ENCODE peak calls at places on chromosomes 5 and 9, in five cellular contexts. S, E, O, L and X are unnamed samples.

GRCh38 chr9:37264539-37264938 is 144.2 kb downstream of the ZCCHC7 start:
- DNase-seq in O (no peak), E (no peak), S (no peak), L (no peak), X (no peak)

GRCh38 chr5:173041881-173042481 is 14.2 kb upstream of the CREBRF start:
- DNase-seq in S (peak; percentile 53), L (no peak), O (no peak), E (no peak), X (no peak)

GRCh38 chr9:117413346-117414219 is 1.3 kb downstream of the ASTN2 start:
- DNase-seq in E (peak; percentile 65), L (peak; percentile 61), S (peak; percentile 8), O (no peak), X (no peak)

GRCh38 chr9:134549336-134549735 is 92.3 kb upstream of the COL5A1 start:
- DNase-seq in O (no peak), L (no peak), E (no peak), S (no peak), X (no peak)

GRCh38 chr5:76025069-76025468 is 58.1 kb upstream of the SV2C start:
- DNase-seq in E (no peak), O (no peak), L (no peak), S (no peak), X (no peak)

GRCh38 chr5:73544429-73545402 is 20.7 kb downstream of the ANKRA2 start:
- DNase-seq in E (no peak), L (peak; percentile 92), S (no peak), O (no peak), X (no peak)

GRCh38 chr5:98780390-98780789 is 6.9 kb downstream of the RGMB start:
- DNase-seq in L (no peak), E (no peak), S (no peak), O (no peak), X (no peak)

GRCh38 chr5:168480601-168481000 is 5.7 kb upstream of the RARS1 start:
- DNase-seq in O (no peak), L (no peak), E (no peak), S (no peak), X (no peak)

GRCh38 chr5:10233505-10233904 is 16.2 kb downstream of the ATPSCKMT start:
- DNase-seq in O (peak; percentile 84), S (peak; percentile 64), E (peak; percentile 64), L (no peak), X (peak; percentile 90)

GRCh38 chr9:96875460-96876142 is 21.3 kb upstream of the ZNF782 start:
- DNase-seq in O (peak; percentile 90), L (peak; percentile 94), S (peak; percentile 72), E (peak; percentile 94), X (peak; percentile 50)

GRCh38 chr9:99211746-99212145 is 10.0 kb downstream of the ALG2 start:
- DNase-seq in E (peak; percentile 29), O (no peak), L (no peak), S (no peak), X (no peak)

GRCh38 chr9:86434039-86434726 is 80.0 kb upstream of the TUT7 start:
- DNase-seq in L (peak; percentile 3), O (peak; percentile 50), S (peak; percentile 80), E (no peak), X (peak; percentile 67)

GRCh38 chr9:121369595-121370265 is at the start of gene STOM:
- DNase-seq in E (no peak), S (peak; percentile 84), L (peak; percentile 4), O (peak; percentile 85), X (no peak)

GRCh38 chr9:72060513-72060912 is at the start of gene C9orf57:
- DNase-seq in L (no peak), O (no peak), S (no peak), E (no peak), X (no peak)

GRCh38 chr9:115154969-115155534 is 37.1 kb upstream of the TNC start:
- DNase-seq in S (no peak), E (no peak), L (no peak), O (no peak), X (no peak)

GRCh38 chr5:94618029-94618492 is 343 bp downstream of the KIAA0825 start:
- DNase-seq in E (peak; percentile 26), S (peak; percentile 83), O (peak; percentile 74), L (peak; percentile 51), X (no peak)

GRCh38 chr9:81687521-81688261 is 1.7 kb downstream of the TLE1 start:
- DNase-seq in E (peak; percentile 86), O (peak; percentile 51), L (peak; percentile 14), S (peak; percentile 56), X (no peak)

GRCh38 chr5:158464383-158464782 is 605.4 kb upstream of the CLINT1 start:
- DNase-seq in S (no peak), O (no peak), E (no peak), L (no peak), X (no peak)

GRCh38 chr5:176402684-176403083 is 13.7 kb downstream of the CLTB start:
- DNase-seq in O (no peak), S (no peak), E (no peak), L (no peak), X (no peak)

GRCh38 chr5:149341846-149342245 is 3.5 kb upstream of the GRPEL2 start:
- DNase-seq in O (no peak), S (no peak), L (no peak), E (no peak), X (no peak)

GRCh38 chr5:383066-383465 is 59.9 kb upstream of the EXOC3 start:
- DNase-seq in O (no peak), L (no peak), S (no peak), E (no peak), X (no peak)

GRCh38 chr5:91332267-91333044 is 50.7 kb downstream of the ARRDC3 start:
- DNase-seq in S (peak; percentile 66), L (no peak), E (no peak), O (peak; percentile 88), X (no peak)

GRCh38 chr5:109611061-109611460 is 78.7 kb upstream of the MAN2A1 start:
- DNase-seq in E (no peak), S (no peak), O (no peak), L (no peak), X (no peak)

GRCh38 chr5:60357302-60357701 is 342.7 kb downstream of the DEPDC1B start:
- DNase-seq in E (no peak), S (no peak), L (no peak), O (no peak), X (no peak)

GRCh38 chr5:173303878-173304590 is 24.2 kb downstream of the STC2 start:
- DNase-seq in O (peak; percentile 70), E (peak; percentile 71), S (peak; percentile 74), L (peak; percentile 24), X (no peak)

GRCh38 chr9:3963266-3964019 is 336.4 kb downstream of the GLIS3 start:
- DNase-seq in L (no peak), S (peak; percentile 89), E (no peak), O (peak; percentile 89), X (peak; percentile 71)

GRCh38 chr5:127419007-127419406 is 98.4 kb upstream of the PRRC1 start:
- DNase-seq in S (no peak), O (no peak), L (no peak), E (no peak), X (no peak)

GRCh38 chr5:138180183-138180782 is 1.4 kb downstream of the KIF20A start:
- DNase-seq in L (peak; percentile 49), O (peak; percentile 54), S (peak; percentile 82), E (no peak), X (peak; percentile 18)

GRCh38 chr9:88400021-88400420 is 11.8 kb downstream of the SPIN1 start:
- DNase-seq in E (no peak), S (peak; percentile 88), O (peak; percentile 73), L (no peak), X (peak; percentile 81)

GRCh38 chr9:110950041-110950645 is 88.1 kb downstream of the LPAR1 start:
- DNase-seq in S (no peak), L (no peak), O (no peak), E (no peak), X (no peak)

GRCh38 chr9:121340676-121341392 is 29.2 kb downstream of the STOM start:
- DNase-seq in E (no peak), O (no peak), S (no peak), L (no peak), X (no peak)

GRCh38 chr5:68795190-68795589 is 298.6 kb upstream of the SLC30A5 start:
- DNase-seq in O (no peak), S (no peak), E (no peak), L (no peak), X (no peak)

GRCh38 chr9:136345281-136346156 is 18.0 kb downstream of the DNLZ start:
- DNase-seq in S (peak; percentile 69), O (no peak), E (peak; percentile 79), L (no peak), X (no peak)

GRCh38 chr5:3122216-3122615 is 370.7 kb upstream of the IRX2 start:
- DNase-seq in S (no peak), O (no peak), E (no peak), L (no peak), X (no peak)

GRCh38 chr5:138305797-138306196 is 25.8 kb downstream of the CDC25C start:
- DNase-seq in S (no peak), L (peak; percentile 1), O (no peak), E (no peak), X (no peak)